ENCODE peak calls at places on chromosomes 1 and 21, in eight cellular contexts. J is amygdala, G is stromal cell of bone marrow, H is RCC 7860, S is T47D, Y is ELR, L is cardiac septum, R is nucleus accumbens. T is an unnamed sample.

GRCh38 chr1:92872719-92873118 is 40.9 kb downstream of the RPL5 start:
- DNase-seq in G (no peak), J (no peak), L (no peak), R (no peak), Y (no peak), S (no peak), H (no peak), T (no peak)

GRCh38 chr1:243848165-243849088 is 1.6 kb downstream of the AKT3 start:
- DNase-seq in J (no peak), Y (no peak), S (no peak), L (no peak), G (no peak), R (no peak), H (no peak), T (peak; percentile 25)

GRCh38 chr1:3012511-3013291 is 8.6 kb upstream of the ACTRT2 start:
- DNase-seq in J (peak; percentile 57), R (peak; percentile 85), Y (no peak), H (no peak), S (peak; percentile 57), L (peak; percentile 63), G (no peak), T (no peak)

GRCh38 chr1:38191451-38191850 is 144.9 kb upstream of the POU3F1 start:
- DNase-seq in G (no peak), J (no peak), R (no peak), H (no peak), Y (no peak), L (no peak), S (no peak), T (no peak)

GRCh38 chr1:180151508-180151907 is 3.2 kb upstream of the QSOX1 start:
- DNase-seq in J (no peak), R (no peak), S (no peak), Y (peak; percentile 97), H (peak; percentile 82), G (peak; percentile 62), L (no peak), T (peak; percentile 98)

GRCh38 chr1:166383137-166383536 is 216.3 kb upstream of the FAM78B start:
- DNase-seq in Y (no peak), J (no peak), S (no peak), G (no peak), R (no peak), L (no peak), H (no peak), T (no peak)

GRCh38 chr1:227170361-227171166 is 147.7 kb downstream of the CDC42BPA start:
- DNase-seq in L (no peak), R (no peak), G (no peak), Y (peak; percentile 19), S (no peak), H (no peak), J (no peak), T (peak; percentile 50)

GRCh38 chr1:12001996-12002493 is 17.3 kb upstream of the MIIP start:
- DNase-seq in Y (peak; percentile 66), L (no peak), J (no peak), R (no peak), H (peak; percentile 87), S (no peak), G (no peak), T (no peak)

GRCh38 chr1:8818325-8818775 is 910 bp upstream of the RERE start:
- DNase-seq in G (peak; percentile 57), Y (peak; percentile 88), S (no peak), H (no peak), L (no peak), R (no peak), J (no peak), T (peak; percentile 84)

GRCh38 chr1:230696722-230697432 is 17.0 kb downstream of the AGT start:
- DNase-seq in H (no peak), J (no peak), Y (no peak), G (no peak), L (no peak), R (no peak), S (no peak), T (no peak)

GRCh38 chr1:97340951-97341350 is 579.9 kb downstream of the DPYD start:
- DNase-seq in Y (peak; percentile 74), R (no peak), L (no peak), J (no peak), G (peak; percentile 28), H (peak; percentile 67), S (no peak), T (no peak)

GRCh38 chr1:184622136-184622823 is 132.4 kb downstream of the EDEM3 start:
- DNase-seq in Y (no peak), R (no peak), G (peak; percentile 95), L (no peak), J (no peak), S (peak; percentile 42), H (no peak), T (no peak)

GRCh38 chr1:244029137-244029536 is 21.9 kb upstream of the ZBTB18 start:
- DNase-seq in Y (peak; percentile 11), G (no peak), H (no peak), J (no peak), L (no peak), R (no peak), S (no peak), T (no peak)

GRCh38 chr1:42504535-42505128 is 41.5 kb downstream of the CCDC30 start:
- DNase-seq in H (no peak), Y (peak; percentile 6), L (no peak), G (no peak), J (no peak), R (no peak), S (no peak), T (no peak)

GRCh38 chr1:62589321-62589720 is 8.0 kb upstream of the ANGPTL3 start:
- DNase-seq in R (no peak), Y (peak; percentile 22), S (no peak), L (no peak), H (no peak), J (no peak), G (peak; percentile 33), T (no peak)

GRCh38 chr1:113140588-113141446 is 67.8 kb downstream of the LRIG2 start:
- DNase-seq in Y (peak; percentile 77), H (peak; percentile 42), L (no peak), J (peak; percentile 8), G (peak; percentile 51), S (peak; percentile 32), R (peak; percentile 13), T (peak; percentile 36)

GRCh38 chr1:161013104-161013590 is 7.8 kb downstream of the F11R start:
- DNase-seq in H (no peak), J (no peak), L (no peak), Y (peak; percentile 88), R (no peak), G (no peak), S (no peak), T (no peak)

GRCh38 chr1:209134001-209134400 is 449.5 kb upstream of the CAMK1G start:
- DNase-seq in Y (no peak), L (no peak), G (no peak), R (no peak), J (no peak), H (no peak), S (no peak), T (no peak)

GRCh38 chr1:228377664-228378452 is 28.8 kb downstream of the TRIM11 start:
- DNase-seq in H (no peak), S (no peak), R (no peak), L (no peak), Y (no peak), G (no peak), J (no peak), T (no peak)

GRCh38 chr21:33394260-33394659 is 9.0 kb upstream of the IFNGR2 start:
- DNase-seq in R (no peak), G (no peak), S (no peak), L (peak; percentile 78), Y (no peak), J (no peak), H (no peak), T (no peak)

GRCh38 chr1:226615876-226616275 is 67.3 kb downstream of the STUM start:
- DNase-seq in J (no peak), R (no peak), G (no peak), S (no peak), Y (no peak), H (no peak), L (peak; percentile 63), T (no peak)

GRCh38 chr1:221851341-221851740 is 109.5 kb upstream of the DUSP10 start:
- DNase-seq in J (no peak), Y (no peak), G (no peak), S (no peak), H (no peak), L (no peak), R (no peak), T (no peak)

GRCh38 chr1:9593492-9594465 is 5.1 kb downstream of the TMEM201 start:
- DNase-seq in L (peak; percentile 86), J (no peak), G (peak; percentile 36), R (peak; percentile 19), S (no peak), H (peak; percentile 68), Y (peak; percentile 63), T (no peak)

GRCh38 chr1:1168451-1169411 is 4.9 kb upstream of the TTLL10 start:
- DNase-seq in S (no peak), L (no peak), Y (no peak), H (no peak), G (no peak), R (no peak), J (no peak), T (no peak)

GRCh38 chr1:240091614-240092300 is at the start of gene FMN2:
- DNase-seq in S (no peak), G (no peak), L (no peak), H (no peak), R (peak; percentile 47), Y (peak; percentile 87), J (no peak), T (no peak)

GRCh38 chr1:95640746-95641145 is 406.7 kb downstream of the RWDD3 start:
- DNase-seq in Y (no peak), R (no peak), G (no peak), S (no peak), L (no peak), J (no peak), H (no peak), T (no peak)

GRCh38 chr1:78472251-78472620 is 18.5 kb upstream of the PTGFR start:
- DNase-seq in S (no peak), L (no peak), R (no peak), G (no peak), H (no peak), Y (no peak), J (no peak), T (no peak)

GRCh38 chr1:206921772-206922265 is at the start of gene FCMR:
- DNase-seq in H (no peak), G (no peak), L (no peak), J (no peak), Y (no peak), S (no peak), R (no peak), T (no peak)

GRCh38 chr1:183871142-183871541 is 66.2 kb downstream of the RGL1 start:
- DNase-seq in L (no peak), J (no peak), Y (peak; percentile 72), S (no peak), R (peak; percentile 17), H (no peak), G (no peak), T (no peak)

GRCh38 chr1:88746916-88747315 is 62.8 kb downstream of the PKN2 start:
- DNase-seq in H (no peak), J (no peak), R (no peak), G (no peak), L (no peak), Y (no peak), S (no peak), T (no peak)

GRCh38 chr1:17250601-17251000 is 1.7 kb downstream of the PADI3 start:
- DNase-seq in J (no peak), Y (peak; percentile 46), H (peak; percentile 87), L (no peak), R (no peak), S (no peak), G (no peak), T (no peak)

GRCh38 chr1:96355961-96356360 is 365.6 kb upstream of the PTBP2 start:
- DNase-seq in H (no peak), S (no peak), R (no peak), Y (no peak), L (no peak), J (no peak), G (no peak), T (no peak)

GRCh38 chr1:234893725-234894630 is 234.7 kb downstream of the TOMM20 start:
- DNase-seq in Y (peak; percentile 86), R (no peak), H (peak; percentile 82), G (peak; percentile 66), S (no peak), L (no peak), J (no peak), T (peak; percentile 11)

GRCh38 chr1:47023268-47024137 is at the start of gene CYP4X1:
- DNase-seq in J (peak; percentile 2), S (peak; percentile 25), H (no peak), G (no peak), R (no peak), L (no peak), Y (no peak), T (no peak)